ENCODE peak calls at places on chromosomes 1 and 21, in ten cellular contexts. One of them, this sample, is unnamed.
A peak's percentile ranks its signal among the peaks of the same experiment; 100 is the strongest.

GRCh38 chr1:200033511-200034261 is 6.2 kb downstream of the NR5A2 start:
- DNase-seq in HTR-8/SVneo: no peak
- DNase-seq in memory B cell: no peak
- DNase-seq in left lung: no peak
- DNase-seq in stomach: no peak
- DNase-seq in kidney epithelial cell: no peak
- DNase-seq in SJSA1: no peak
- DNase-seq in lung microvascular endothelial cell: no peak
- DNase-seq in GM20000: no peak
- DNase-seq in activated T-cell treated with anti-CD3 and anti-CD28 coated beads for 1 hour: no peak
- DNase-seq in this sample: no peak

GRCh38 chr1:168520052-168520751 is 23.6 kb downstream of the XCL2 start:
- DNase-seq in memory B cell: no peak
- DNase-seq in left lung: no peak
- DNase-seq in stomach: no peak
- DNase-seq in kidney epithelial cell: no peak
- DNase-seq in activated T-cell treated with anti-CD3 and anti-CD28 coated beads for 1 hour: no peak
- DNase-seq in lung microvascular endothelial cell: no peak
- DNase-seq in SJSA1: no peak
- DNase-seq in GM20000: peak; percentile 50
- DNase-seq in HTR-8/SVneo: no peak
- DNase-seq in this sample: no peak

GRCh38 chr1:156448134-156448967 is 52.2 kb downstream of the MEF2D start:
- DNase-seq in kidney epithelial cell: no peak
- DNase-seq in SJSA1: no peak
- DNase-seq in memory B cell: no peak
- DNase-seq in HTR-8/SVneo: no peak
- DNase-seq in lung microvascular endothelial cell: no peak
- DNase-seq in stomach: no peak
- DNase-seq in activated T-cell treated with anti-CD3 and anti-CD28 coated beads for 1 hour: no peak
- DNase-seq in left lung: no peak
- DNase-seq in GM20000: no peak
- DNase-seq in this sample: no peak

GRCh38 chr1:205568469-205569361 is 63.1 kb downstream of the ELK4 start:
- DNase-seq in stomach: peak; percentile 45
- DNase-seq in memory B cell: no peak
- DNase-seq in lung microvascular endothelial cell: no peak
- DNase-seq in SJSA1: no peak
- DNase-seq in left lung: no peak
- DNase-seq in HTR-8/SVneo: no peak
- DNase-seq in kidney epithelial cell: no peak
- DNase-seq in GM20000: no peak
- DNase-seq in activated T-cell treated with anti-CD3 and anti-CD28 coated beads for 1 hour: no peak
- DNase-seq in this sample: no peak

GRCh38 chr1:234357831-234358230 is 15.4 kb upstream of the COA6 start:
- DNase-seq in stomach: no peak
- DNase-seq in memory B cell: no peak
- DNase-seq in lung microvascular endothelial cell: no peak
- DNase-seq in GM20000: no peak
- DNase-seq in kidney epithelial cell: no peak
- DNase-seq in HTR-8/SVneo: no peak
- DNase-seq in SJSA1: no peak
- DNase-seq in left lung: no peak
- DNase-seq in activated T-cell treated with anti-CD3 and anti-CD28 coated beads for 1 hour: no peak
- DNase-seq in this sample: no peak

GRCh38 chr1:168057921-168058320 is 78.8 kb downstream of the GPR161 start:
- DNase-seq in stomach: no peak
- DNase-seq in lung microvascular endothelial cell: no peak
- DNase-seq in kidney epithelial cell: no peak
- DNase-seq in left lung: no peak
- DNase-seq in memory B cell: no peak
- DNase-seq in SJSA1: no peak
- DNase-seq in activated T-cell treated with anti-CD3 and anti-CD28 coated beads for 1 hour: no peak
- DNase-seq in HTR-8/SVneo: no peak
- DNase-seq in GM20000: no peak
- DNase-seq in this sample: no peak

GRCh38 chr1:22039594-22040347 is 12.7 kb upstream of the CDC42 start:
- DNase-seq in GM20000: peak; percentile 80
- DNase-seq in HTR-8/SVneo: no peak
- DNase-seq in activated T-cell treated with anti-CD3 and anti-CD28 coated beads for 1 hour: peak; percentile 75
- DNase-seq in kidney epithelial cell: no peak
- DNase-seq in memory B cell: peak; percentile 89
- DNase-seq in left lung: peak; percentile 85
- DNase-seq in lung microvascular endothelial cell: peak; percentile 72
- DNase-seq in stomach: peak; percentile 89
- DNase-seq in SJSA1: no peak
- DNase-seq in this sample: no peak

GRCh38 chr21:42234464-42235241 is 15.7 kb downstream of the ABCG1 start:
- DNase-seq in activated T-cell treated with anti-CD3 and anti-CD28 coated beads for 1 hour: peak; percentile 64
- DNase-seq in SJSA1: peak; percentile 41
- DNase-seq in GM20000: peak; percentile 86
- DNase-seq in HTR-8/SVneo: peak; percentile 43
- DNase-seq in lung microvascular endothelial cell: peak; percentile 50
- DNase-seq in stomach: peak; percentile 84
- DNase-seq in memory B cell: peak; percentile 84
- DNase-seq in left lung: peak; percentile 79
- DNase-seq in kidney epithelial cell: no peak
- DNase-seq in this sample: peak; percentile 45

This sample was measured in GM19239.